ENCODE peak calls at places on chromosomes 11 and 22, in five cellular contexts. L, S, Y, J and Q are unnamed samples.

GRCh38 chr11:72069787-72070251 is 10.5 kb downstream of the NUMA1 start:
- DNase-seq in S (peak), Y (peak), J (peak), L (peak), Q (peak)

GRCh38 chr11:70107191-70107590 is 29.1 kb downstream of the ANO1 start:
- DNase-seq in Y (no peak), S (no peak), J (no peak), L (no peak), Q (no peak)

GRCh38 chr11:78753297-78753696 is 178.6 kb upstream of the NARS2 start:
- DNase-seq in Y (no peak), J (no peak), L (no peak), S (peak), Q (no peak)

GRCh38 chr22:39893526-39893925 is at the start of gene ENTHD1:
- DNase-seq in J (no peak), L (no peak), S (no peak), Y (no peak), Q (no peak)

GRCh38 chr22:43493297-43493696 is 81.5 kb downstream of the MPPED1 start:
- DNase-seq in S (no peak), L (no peak), Y (no peak), J (no peak), Q (no peak)

GRCh38 chr11:90803781-90804180 is 580.9 kb upstream of the CHORDC1 start:
- DNase-seq in L (no peak), Y (no peak), S (no peak), J (no peak), Q (no peak)

GRCh38 chr11:3202759-3203158 is 15.9 kb downstream of the MRGPRG start:
- DNase-seq in S (no peak), Y (no peak), L (no peak), J (no peak), Q (no peak)

GRCh38 chr22:40177738-40178416 is at the start of gene TNRC6B:
- DNase-seq in S (peak), J (peak), Y (peak), L (peak), Q (peak)

GRCh38 chr11:76796511-76797203 is 13.5 kb downstream of the TSKU start:
- DNase-seq in L (no peak), J (no peak), S (no peak), Y (no peak), Q (no peak)

DNA sequence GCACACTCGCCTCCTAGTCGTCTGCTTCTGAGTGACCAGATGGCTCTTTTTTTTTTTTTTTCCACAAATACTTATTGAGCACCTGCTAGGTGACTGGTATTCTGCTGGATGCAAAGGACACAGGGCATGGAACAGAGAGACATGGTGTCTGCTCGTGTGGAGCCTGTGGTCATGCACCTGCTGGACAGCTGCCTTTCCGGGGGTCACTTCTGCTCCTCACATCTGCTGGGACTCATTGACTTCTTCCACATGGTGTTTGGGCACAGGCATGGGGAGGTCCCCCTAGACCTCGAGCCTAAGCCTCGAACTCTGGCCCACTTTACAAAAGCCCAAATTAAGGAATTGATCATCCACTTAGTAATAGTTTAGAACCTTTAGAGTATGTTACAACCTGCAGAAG is 39.5 kb upstream of the EMID1 start:
- DNase-seq in Y (no peak), S (no peak), L (no peak), J (no peak), Q (no peak)
- H3K4me3 ChIP-seq in Y (no peak), S (no peak), L (no peak), J (no peak), Q (no peak)

GRCh38 chr11:1382429-1382828 is 7.3 kb upstream of the BRSK2 start:
- DNase-seq in Y (no peak), S (no peak), L (no peak), J (no peak), Q (no peak)
- H3K4me3 ChIP-seq in Y (no peak), S (no peak), L (no peak), J (no peak), Q (no peak)

DNA sequence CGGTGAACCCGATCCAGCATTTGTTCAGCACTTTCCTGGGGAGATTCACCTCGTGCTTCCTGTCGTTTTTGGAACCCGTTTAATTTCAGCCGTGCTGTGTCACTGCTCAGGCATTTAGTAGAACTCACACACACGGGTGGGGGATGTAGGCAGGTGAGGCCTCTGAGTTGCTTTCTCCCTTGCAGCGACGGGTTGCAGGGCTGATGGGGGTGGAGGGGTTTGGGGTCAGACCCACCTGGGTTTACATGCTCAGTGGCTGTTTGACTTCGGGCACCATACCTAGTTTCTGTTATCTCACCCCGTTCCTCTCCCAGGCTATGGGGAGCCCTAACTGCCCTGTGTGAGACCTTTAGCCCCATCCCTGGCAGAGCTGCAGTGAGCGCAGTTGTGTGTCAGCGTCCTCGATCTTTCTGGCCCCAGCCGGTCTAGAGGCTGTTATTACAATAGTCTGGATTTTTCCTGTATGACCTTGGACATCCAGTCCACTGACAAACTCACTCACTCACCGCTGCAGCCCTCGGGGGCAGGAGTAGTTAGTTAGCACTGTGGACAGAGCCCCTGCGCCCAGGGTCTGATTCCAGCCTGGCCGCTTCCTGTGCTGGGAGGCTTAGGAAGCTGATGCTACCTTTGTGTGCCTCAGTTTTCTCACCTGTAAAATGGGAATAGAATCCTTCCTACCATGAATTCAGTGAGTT is 2.6 kb downstream of the LRP5 start:
- DNase-seq in J (peak), L (peak), Y (peak), S (peak), Q (no peak)
- H3K4me3 ChIP-seq in J (peak), L (peak), Y (peak), S (peak), Q (no peak)

DNA sequence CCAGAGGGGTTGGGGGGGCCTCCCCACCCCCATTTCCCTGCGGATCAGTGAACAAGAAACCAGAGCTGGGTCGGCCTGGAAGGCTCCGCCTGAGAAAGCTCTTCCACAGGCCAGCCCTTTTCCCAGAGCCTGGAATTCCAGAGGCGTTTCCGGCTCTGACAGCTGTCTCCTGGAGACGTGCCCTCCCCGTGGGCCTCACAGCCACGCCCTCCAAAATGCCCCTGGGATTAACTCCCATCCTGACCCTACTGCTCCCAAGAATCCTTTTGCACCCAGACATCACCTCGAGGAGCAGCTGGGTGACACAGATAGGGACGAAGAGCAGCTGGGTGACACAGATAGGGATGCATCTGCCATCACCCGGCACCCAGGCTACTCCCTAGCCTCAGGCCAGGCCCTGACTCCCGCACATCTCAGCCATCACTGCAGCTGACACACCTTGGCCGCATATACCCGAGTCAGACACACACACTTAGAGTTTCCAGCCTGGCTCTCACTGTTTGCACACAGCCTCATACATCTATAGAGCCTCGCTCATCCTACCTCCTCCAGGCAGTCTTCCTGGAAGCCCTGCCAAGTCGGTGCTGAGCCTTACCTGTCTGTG is 7.6 kb upstream of the CDC42EP1 start:
- DNase-seq in Y (no peak), L (peak), S (peak), J (no peak), Q (peak)
- H3K4me3 ChIP-seq in Y (no peak), L (no peak), S (no peak), J (no peak), Q (no peak)